ENCODE peak calls at places on chromosomes 7 and 10, in six cellular contexts. C is endothelial cell, P is OCI-LY7, B is HFFc6, H is mucosa of descending colon, X is AG04449. U is an unnamed sample.

GRCh38 chr10:120365872-120366271 is 91.2 kb upstream of the PLPP4 start:
- DNase-seq in C (no peak), P (no peak), B (peak), H (no peak), X (no peak), U (no peak)

GRCh38 chr10:23439920-23440875 is 1.3 kb downstream of the OTUD1 start:
- DNase-seq in C (peak), P (peak), B (peak), H (peak), X (no peak), U (peak)

GRCh38 chr10:128189176-128189575 is 63.0 kb upstream of the MKI67 start:
- DNase-seq in C (no peak), P (no peak), B (no peak), H (no peak), X (no peak), U (no peak)

GRCh38 chr7:142612264-142612881 is 136.9 kb upstream of the PRSS1 start:
- DNase-seq in C (no peak), P (no peak), B (peak), H (no peak), X (no peak), U (no peak)

GRCh38 chr10:128751851-128752250 is 625.6 kb upstream of the MKI67 start:
- DNase-seq in C (no peak), P (no peak), B (no peak), H (no peak), X (no peak), U (no peak)

GRCh38 chr7:155790666-155791065 is 21.6 kb downstream of the SHH start:
- DNase-seq in C (no peak), P (no peak), B (no peak), H (no peak), X (no peak), U (peak)

GRCh38 chr10:25639646-25640045 is 294.4 kb upstream of the MYO3A start:
- DNase-seq in C (no peak), P (no peak), B (no peak), H (no peak), X (no peak), U (no peak)

GRCh38 chr7:109121599-109122300 is 552.1 kb downstream of the DNAJB9 start:
- DNase-seq in C (no peak), P (no peak), B (no peak), H (no peak), X (no peak), U (no peak)

GRCh38 chr7:116802144-116802747 is 60.1 kb upstream of the CAPZA2 start:
- DNase-seq in C (no peak), P (no peak), B (peak), H (no peak), X (no peak), U (no peak)

GRCh38 chr7:41733063-41733398 is 30.1 kb upstream of the INHBA start:
- DNase-seq in C (no peak), P (no peak), B (peak), H (no peak), X (no peak), U (no peak)

GRCh38 chr7:142375710-142376313 is 118.0 kb upstream of the PRSS58 start:
- DNase-seq in C (peak), P (no peak), B (peak), H (no peak), X (no peak), U (peak)

GRCh38 chr7:83574616-83575015 is 74.3 kb downstream of the SEMA3E start:
- DNase-seq in C (no peak), P (no peak), B (no peak), H (no peak), X (no peak), U (no peak)

GRCh38 chr10:122303271-122304053 is 32.4 kb downstream of the BTBD16 start:
- DNase-seq in C (no peak), P (no peak), B (no peak), H (no peak), X (no peak), U (no peak)

GRCh38 chr10:99672884-99673283 is 13.6 kb downstream of the ENTPD7 start:
- DNase-seq in C (no peak), P (no peak), B (no peak), H (no peak), X (no peak), U (no peak)

GRCh38 chr7:47815867-47816266 is 132.4 kb downstream of the PKD1L1 start:
- DNase-seq in C (no peak), P (no peak), B (no peak), H (no peak), X (no peak), U (no peak)

GRCh38 chr10:128307819-128308218 is 181.6 kb upstream of the MKI67 start:
- DNase-seq in C (no peak), P (no peak), B (no peak), H (no peak), X (no peak), U (no peak)

GRCh38 chr10:62903828-62904227 is 87.7 kb upstream of the EGR2 start:
- DNase-seq in C (no peak), P (no peak), B (no peak), H (no peak), X (no peak), U (no peak)

GRCh38 chr7:137771679-137772078 is 75.1 kb downstream of the DGKI start:
- DNase-seq in C (no peak), P (no peak), B (peak), H (no peak), X (peak), U (no peak)

GRCh38 chr10:120017731-120018130 is 125.2 kb downstream of the SEC23IP start:
- DNase-seq in C (no peak), P (no peak), B (no peak), H (no peak), X (no peak), U (no peak)

GRCh38 chr10:46299531-46300366 is 13.0 kb downstream of the ANTXRL start:
- DNase-seq in C (no peak), P (peak), B (no peak), H (no peak), X (no peak), U (peak)

GRCh38 chr7:123747089-123747488 is 1.7 kb downstream of the WASL start:
- DNase-seq in C (no peak), P (peak), B (no peak), H (no peak), X (no peak), U (no peak)

GRCh38 chr7:105581066-105581811 is at the start of gene EFCAB10:
- DNase-seq in C (peak), P (no peak), B (peak), H (peak), X (no peak), U (peak)

GRCh38 chr10:21285207-21285606 is 240.3 kb downstream of the SKIDA1 start:
- DNase-seq in C (no peak), P (no peak), B (no peak), H (no peak), X (no peak), U (no peak)

GRCh38 chr7:101923276-101923985 is 106.0 kb downstream of the CUX1 start:
- DNase-seq in C (no peak), P (no peak), B (peak), H (no peak), X (no peak), U (no peak)

GRCh38 chr10:24866615-24867583 is 85.5 kb downstream of the PRTFDC1 start:
- DNase-seq in C (no peak), P (no peak), B (peak), H (peak), X (no peak), U (no peak)

GRCh38 chr10:112689327-112689726 is 242.3 kb downstream of the VTI1A start:
- DNase-seq in C (peak), P (no peak), B (no peak), H (peak), X (no peak), U (peak)

GRCh38 chr7:131066635-131067034 is 261.0 kb upstream of the MKLN1 start:
- DNase-seq in C (no peak), P (no peak), B (peak), H (no peak), X (no peak), U (no peak)

GRCh38 chr10:73902351-73902750 is 8.6 kb upstream of the PLAU start:
- DNase-seq in C (no peak), P (no peak), B (no peak), H (no peak), X (no peak), U (no peak)

GRCh38 chr10:106320078-106320477 is 844.4 kb downstream of the SORCS1 start:
- DNase-seq in C (no peak), P (no peak), B (no peak), H (no peak), X (no peak), U (no peak)

GRCh38 chr7:120941064-120941463 is 9.5 kb upstream of the ING3 start:
- DNase-seq in C (no peak), P (peak), B (no peak), H (no peak), X (no peak), U (no peak)

GRCh38 chr7:129780257-129781127 is 169.0 kb downstream of the NRF1 start:
- DNase-seq in C (no peak), P (peak), B (no peak), H (peak), X (no peak), U (peak)

GRCh38 chr7:80478683-80479082 is 33.2 kb downstream of the GNAT3 start:
- DNase-seq in C (no peak), P (no peak), B (peak), H (no peak), X (no peak), U (no peak)

GRCh38 chr7:17601921-17602320 is 303.5 kb downstream of the AHR start:
- DNase-seq in C (no peak), P (no peak), B (no peak), H (no peak), X (no peak), U (no peak)

GRCh38 chr7:77690289-77690688 is 6.0 kb upstream of the RSBN1L start:
- DNase-seq in C (no peak), P (no peak), B (no peak), H (no peak), X (no peak), U (no peak)

GRCh38 chr7:141094336-141095070 is 20.6 kb downstream of the TMEM178B start:
- DNase-seq in C (no peak), P (no peak), B (no peak), H (no peak), X (no peak), U (no peak)

GRCh38 chr7:152136623-152137022 is 111.1 kb downstream of the GALNT11 start:
- DNase-seq in C (no peak), P (no peak), B (peak), H (no peak), X (no peak), U (no peak)

GRCh38 chr7:159142730-159143129 is 1.9 kb downstream of the VIPR2 start:
- DNase-seq in C (no peak), P (no peak), B (no peak), H (no peak), X (no peak), U (no peak)

GRCh38 chr7:16668049-16668858 is 22.3 kb downstream of the BZW2 start:
- DNase-seq in C (no peak), P (no peak), B (peak), H (peak), X (peak), U (no peak)

GRCh38 chr7:142961595-142961972 is 579 bp downstream of the KEL start:
- DNase-seq in C (no peak), P (no peak), B (no peak), H (no peak), X (no peak), U (no peak)

GRCh38 chr7:8387551-8388256 is 45.7 kb upstream of the NXPH1 start:
- DNase-seq in C (no peak), P (no peak), B (no peak), H (no peak), X (no peak), U (no peak)
- TF ChIP-seq CTCF in C (no peak), P (no peak), B (no peak), H (no peak), X (no peak), U (no peak)

DNA sequence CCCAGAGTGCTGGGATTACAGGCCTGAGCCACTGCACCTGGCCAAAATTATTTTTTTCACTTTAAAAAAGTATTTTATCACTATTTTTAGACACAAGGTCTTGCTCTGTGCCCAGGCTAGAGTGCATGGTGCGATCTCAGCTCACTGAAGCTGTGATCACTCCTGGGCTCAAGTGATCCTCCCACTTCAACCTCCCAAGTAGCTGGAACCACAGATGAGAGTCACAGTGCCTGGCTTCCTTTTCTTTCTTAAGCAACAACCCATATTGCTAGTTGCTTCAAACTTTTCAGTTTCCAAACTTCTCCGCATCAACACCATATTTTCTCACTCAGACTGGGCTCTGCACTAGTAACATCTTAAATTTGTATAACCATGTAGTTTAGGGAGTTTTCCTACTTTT is 9.5 kb upstream of the SMC3 start:
- DNase-seq in C (no peak), P (no peak), B (no peak), H (no peak), X (no peak), U (no peak)
- TF ChIP-seq CTCF in C (no peak), P (no peak), B (no peak), H (no peak), X (no peak), U (no peak)

GRCh38 chr7:153382591-153383225 is 623.2 kb downstream of the ACTR3B start:
- DNase-seq in C (no peak), P (no peak), B (no peak), H (no peak), X (no peak), U (no peak)

GRCh38 chr7:153380636-153381035 is 621.1 kb downstream of the ACTR3B start:
- DNase-seq in C (no peak), P (no peak), B (no peak), H (no peak), X (no peak), U (no peak)

GRCh38 chr7:153385502-153385901 is 626.0 kb downstream of the ACTR3B start:
- DNase-seq in C (no peak), P (no peak), B (no peak), H (no peak), X (no peak), U (no peak)

GRCh38 chr7:153386581-153386980 is 627.0 kb downstream of the ACTR3B start:
- DNase-seq in C (no peak), P (no peak), B (no peak), H (no peak), X (no peak), U (no peak)

GRCh38 chr7:153381275-153382119 is 621.9 kb downstream of the ACTR3B start:
- DNase-seq in C (peak), P (peak), B (no peak), H (peak), X (no peak), U (no peak)
- TF ChIP-seq CTCF in C (peak), P (peak), B (peak), H (peak), X (no peak), U (no peak)

DNA sequence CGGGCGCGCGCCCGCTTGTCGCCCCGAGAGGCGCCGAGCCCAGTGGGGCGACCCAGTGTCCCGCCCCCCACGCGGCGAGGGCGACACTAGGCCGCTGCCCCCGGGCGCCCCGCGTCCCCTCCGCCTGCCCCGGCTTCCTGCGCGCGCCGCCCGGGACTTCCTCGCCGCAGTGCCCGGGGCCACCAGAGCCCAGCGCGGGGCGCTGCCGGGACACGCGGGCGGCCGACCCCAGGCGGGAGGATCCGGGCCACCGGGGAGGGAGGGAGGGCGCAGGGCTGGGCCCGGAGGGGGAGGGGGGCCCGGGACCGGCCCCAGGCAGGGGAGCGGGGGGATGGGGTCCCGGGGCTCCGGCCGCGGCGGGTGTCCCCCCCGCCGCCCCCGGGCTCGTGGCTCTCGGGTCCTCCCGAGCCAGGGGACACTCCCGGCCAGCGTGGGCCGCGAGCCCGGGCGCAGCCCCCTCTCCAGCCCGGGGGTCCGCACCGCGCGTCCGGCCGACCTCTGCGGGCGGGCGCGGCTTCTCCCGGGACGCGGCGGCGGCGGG is 435 bp upstream of the PWWP2B start:
- DNase-seq in C (peak), P (peak), B (no peak), H (peak), X (no peak), U (peak)
- TF ChIP-seq CTCF in C (peak), P (no peak), B (peak), H (peak), X (peak), U (peak)

GRCh38 chr7:98619450-98620321 is 2.6 kb downstream of the NPTX2 start:
- DNase-seq in C (no peak), P (no peak), B (no peak), H (no peak), X (no peak), U (peak)

GRCh38 chr7:98616381-98617050 is 569 bp upstream of the NPTX2 start:
- DNase-seq in C (no peak), P (no peak), B (no peak), H (no peak), X (no peak), U (peak)

GRCh38 chr7:98617960-98618418 is 904 bp downstream of the NPTX2 start:
- DNase-seq in C (no peak), P (no peak), B (no peak), H (no peak), X (no peak), U (peak)

GRCh38 chr7:98618786-98619185 is 1.7 kb downstream of the NPTX2 start:
- DNase-seq in C (no peak), P (no peak), B (no peak), H (no peak), X (no peak), U (no peak)

GRCh38 chr7:98617051-98617959 is at the start of gene NPTX2:
- DNase-seq in C (peak), P (no peak), B (no peak), H (peak), X (no peak), U (peak)
- TF ChIP-seq CTCF in C (no peak), P (no peak), B (no peak), H (no peak), X (peak), U (peak)

GRCh38 chr7:45564485-45564884 is 9.7 kb upstream of the ADCY1 start:
- DNase-seq in C (no peak), P (no peak), B (no peak), H (no peak), X (no peak), U (peak)

GRCh38 chr7:45566386-45566785 is 7.8 kb upstream of the ADCY1 start:
- DNase-seq in C (no peak), P (no peak), B (no peak), H (no peak), X (no peak), U (no peak)

GRCh38 chr7:45563804-45564461 is 10.2 kb upstream of the ADCY1 start:
- DNase-seq in C (no peak), P (no peak), B (no peak), H (no peak), X (no peak), U (no peak)

GRCh38 chr7:45564886-45565455 is 9.2 kb upstream of the ADCY1 start:
- DNase-seq in C (no peak), P (no peak), B (no peak), H (no peak), X (no peak), U (no peak)

DNA sequence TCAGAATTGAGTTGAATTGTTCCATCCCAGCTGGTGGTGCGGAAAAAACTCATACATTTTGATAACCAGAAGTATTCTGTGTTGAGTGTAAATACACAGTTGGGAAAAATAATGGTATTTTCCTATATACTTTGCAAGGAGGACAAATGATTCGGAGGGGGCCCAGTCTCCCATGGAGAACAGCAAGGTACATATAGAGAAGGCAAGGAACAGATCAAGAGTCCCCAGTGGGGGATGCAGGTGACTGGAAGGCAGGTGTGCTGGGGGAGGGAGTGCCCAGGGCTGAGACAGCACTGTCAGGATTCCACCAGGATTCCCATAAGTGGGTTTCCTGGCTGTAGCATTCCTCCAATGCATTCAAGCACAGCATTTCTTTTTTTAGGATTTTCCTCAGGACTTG is 10.8 kb upstream of the ADCY1 start:
- DNase-seq in C (no peak), P (no peak), B (no peak), H (no peak), X (no peak), U (no peak)
- TF ChIP-seq CTCF in C (no peak), P (no peak), B (no peak), H (no peak), X (no peak), U (no peak)

U was measured in glutamatergic neuron.